ENCODE peak calls at places on chromosome 19, in seven cellular contexts. I is heart left ventricle, R is heart right ventricle, E is mucosa of descending colon, L is skeletal muscle cell, N is breast epithelium, P is kidney. S is an unnamed sample.

GRCh38 chr19:50412419-50412818 is 6.3 kb upstream of the SPIB start:
- DNase-seq in P (no peak), E (no peak), R (no peak), L (no peak), N (no peak), I (no peak), S (no peak)

GRCh38 chr19:53881482-53882390 is at the start of gene PRKCG:
- DNase-seq in E (peak; percentile 76), L (no peak), R (peak; percentile 43), N (no peak), I (peak; percentile 78), P (peak; percentile 77), S (no peak)

GRCh38 chr19:13841339-13842293 is 35.3 kb upstream of the NANOS3 start:
- DNase-seq in R (no peak), I (no peak), N (peak; percentile 91), L (no peak), P (peak; percentile 93), E (peak; percentile 86), S (peak; percentile 77)

GRCh38 chr19:32372726-32373613 is 27.6 kb downstream of the ZNF507 start:
- DNase-seq in I (no peak), L (no peak), P (no peak), N (no peak), E (no peak), R (no peak), S (no peak)

GRCh38 chr19:7554990-7555864 is 19.7 kb downstream of the PNPLA6 start:
- DNase-seq in E (peak; percentile 70), L (no peak), I (no peak), N (no peak), P (no peak), R (no peak), S (no peak)

GRCh38 chr19:35139618-35139943 is 957 bp downstream of the FXYD1 start:
- DNase-seq in I (no peak), P (no peak), E (no peak), L (no peak), R (no peak), N (no peak), S (no peak)

GRCh38 chr19:29001922-29002247 is 211.1 kb downstream of the UQCRFS1 start:
- DNase-seq in R (no peak), L (no peak), N (no peak), P (no peak), I (no peak), E (no peak), S (no peak)

GRCh38 chr19:49182848-49183375 is 25.3 kb downstream of the TRPM4 start:
- DNase-seq in N (no peak), L (no peak), I (no peak), P (no peak), E (peak; percentile 39), R (no peak), S (no peak)

GRCh38 chr19:8429826-8430225 is 14.9 kb upstream of the HNRNPM start:
- DNase-seq in R (no peak), E (no peak), I (no peak), L (no peak), P (no peak), N (no peak), S (no peak)

GRCh38 chr19:33472696-33473624 is 48.6 kb downstream of the PEPD start:
- DNase-seq in P (no peak), E (no peak), I (no peak), R (no peak), L (peak; percentile 86), N (no peak), S (no peak)

GRCh38 chr19:5000120-5000611 is 31.3 kb downstream of the KDM4B start:
- DNase-seq in P (no peak), L (no peak), N (no peak), E (no peak), R (no peak), I (no peak), S (no peak)

GRCh38 chr19:42281175-42282035 is 12.4 kb downstream of the CIC start:
- DNase-seq in L (no peak), I (no peak), P (peak; percentile 89), R (peak; percentile 73), N (peak; percentile 83), E (peak; percentile 52), S (peak; percentile 78)

GRCh38 chr19:18893573-18894253 is 2.2 kb downstream of the CERS1 start:
- DNase-seq in I (no peak), N (no peak), R (no peak), L (no peak), P (no peak), E (no peak), S (no peak)

GRCh38 chr19:49272204-49272603 is 52.8 kb downstream of the SLC6A16 start:
- DNase-seq in N (no peak), L (peak; percentile 37), R (no peak), P (no peak), I (no peak), E (no peak), S (no peak)

GRCh38 chr19:29487432-29487831 is 38.4 kb upstream of the VSTM2B start:
- DNase-seq in L (no peak), R (no peak), N (no peak), P (no peak), E (no peak), I (no peak), S (no peak)

GRCh38 chr19:49387936-49388372 is at the start of gene KASH5:
- DNase-seq in I (peak; percentile 93), N (peak; percentile 75), E (peak; percentile 89), L (no peak), P (peak; percentile 96), R (peak; percentile 86), S (peak; percentile 44)

GRCh38 chr19:18074192-18074591 is 12.5 kb downstream of the IL12RB1 start:
- DNase-seq in R (no peak), L (no peak), E (no peak), P (no peak), N (no peak), I (no peak), S (no peak)

GRCh38 chr19:11375143-11375948 is 880 bp downstream of the SWSAP1 start:
- DNase-seq in N (peak; percentile 56), I (peak; percentile 73), E (peak; percentile 75), L (no peak), P (peak; percentile 91), R (peak; percentile 53), S (peak; percentile 41)

GRCh38 chr19:11374449-11375142 is at the start of gene SWSAP1:
- DNase-seq in L (peak; percentile 98), E (peak; percentile 98), N (peak; percentile 100), I (peak; percentile 99), R (peak; percentile 98), P (peak; percentile 99), S (peak; percentile 99)

GRCh38 chr19:11378319-11379189 is 4.1 kb downstream of the SWSAP1 start:
- DNase-seq in E (peak; percentile 62), P (peak; percentile 84), N (no peak), I (no peak), R (peak; percentile 56), L (peak; percentile 58), S (peak; percentile 57)

GRCh38 chr19:11377756-11378155 is 3.3 kb downstream of the SWSAP1 start:
- DNase-seq in E (no peak), N (no peak), R (no peak), I (no peak), P (no peak), L (no peak), S (no peak)

GRCh38 chr19:11377237-11377636 is 2.8 kb downstream of the SWSAP1 start:
- DNase-seq in R (no peak), L (peak; percentile 69), I (no peak), E (no peak), P (no peak), N (no peak), S (peak; percentile 54)
- H3K4me3 ChIP-seq in R (no peak overlapping the region), L (no peak overlapping the region), I (no peak overlapping the region), E (no peak overlapping the region), P (peak overlapping the region; percentile 32), N (no peak overlapping the region), S (no peak overlapping the region)

DNA sequence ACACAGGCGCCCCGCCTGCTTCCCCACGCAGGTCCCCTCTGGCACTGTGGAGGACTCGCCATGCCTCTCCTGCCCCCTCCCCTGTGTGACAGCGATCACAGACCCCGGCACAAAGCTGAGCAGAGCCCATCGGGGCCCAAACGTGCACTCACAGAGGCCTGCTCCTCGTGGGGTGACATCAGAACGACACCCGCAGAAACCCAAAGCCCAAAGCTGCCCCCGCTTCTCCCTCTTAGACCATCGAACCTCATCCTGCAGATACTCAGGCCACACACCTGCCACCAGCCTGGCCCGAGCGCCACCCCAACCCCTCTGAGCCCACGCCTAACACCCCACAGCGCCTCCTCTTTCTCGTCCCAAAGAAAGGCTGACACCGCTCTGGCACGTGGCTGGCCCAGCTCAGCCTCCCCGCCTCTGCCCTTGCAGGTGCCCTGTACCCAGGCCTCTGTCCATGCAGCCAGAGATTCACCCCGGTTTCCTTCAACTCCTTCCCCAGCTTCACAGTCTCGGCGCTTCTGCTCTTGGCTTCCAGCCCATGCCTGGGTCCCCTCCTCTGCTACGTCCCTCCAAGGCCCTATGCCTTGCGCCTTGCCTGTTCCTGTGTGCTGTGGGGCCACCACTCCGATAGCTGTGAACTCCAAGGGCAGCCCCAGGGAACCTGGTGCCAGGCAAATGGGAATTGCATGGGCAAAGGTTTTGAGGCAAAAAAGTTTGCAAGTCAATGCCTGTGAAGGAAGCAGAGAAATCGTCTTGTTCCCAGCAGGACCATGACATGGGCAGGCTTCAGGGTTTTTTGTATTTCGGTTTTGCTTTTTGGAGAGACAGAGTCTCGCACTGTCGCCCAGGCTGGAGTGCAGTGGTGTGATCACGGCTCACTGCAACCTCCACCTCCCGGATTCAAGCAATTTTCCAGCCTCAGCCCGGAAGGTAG is 833 bp upstream of the CBARP start:
- DNase-seq in R (no peak), L (no peak), P (no peak), E (no peak), N (no peak), I (no peak), S (no peak)
- H3K4me3 ChIP-seq in R (no peak overlapping the region), L (peak overlapping the region; percentile 38), P (no peak overlapping the region), E (no peak overlapping the region), N (peak overlapping the region; percentile 20), I (peak overlapping the region; percentile 43), S (peak overlapping the region; percentile 48)

GRCh38 chr19:40054632-40055031 is 1.4 kb downstream of the ZNF780B start:
- DNase-seq in N (no peak), L (no peak), E (no peak), R (no peak), P (no peak), I (no peak), S (no peak)
- H3K4me3 ChIP-seq in N (no peak overlapping the region), L (no peak overlapping the region), E (no peak overlapping the region), R (no peak overlapping the region), P (peak overlapping the region; percentile 21), I (peak overlapping the region; percentile 70), S (no peak overlapping the region)

GRCh38 chr19:38856813-38857212 is 7.0 kb upstream of the HNRNPL start:
- DNase-seq in R (no peak), N (no peak), I (no peak), L (no peak), P (no peak), E (no peak), S (no peak)
- H3K4me3 ChIP-seq in R (no peak overlapping the region), N (no peak overlapping the region), I (no peak overlapping the region), L (no peak overlapping the region), P (no peak overlapping the region), E (no peak overlapping the region), S (no peak overlapping the region)

GRCh38 chr19:45615795-45616708 is 14.0 kb upstream of the GPR4 start:
- DNase-seq in E (peak; percentile 94), I (peak; percentile 88), R (peak; percentile 81), P (peak; percentile 93), N (no peak), L (peak; percentile 60), S (peak; percentile 69)
- H3K4me3 ChIP-seq in E (no peak overlapping the region), I (peak overlapping the region; percentile 33), R (no peak overlapping the region), P (no peak overlapping the region), N (no peak overlapping the region), L (no peak overlapping the region), S (no peak overlapping the region)

GRCh38 chr19:11541238-11541637 is 2.6 kb downstream of the CNN1 start:
- DNase-seq in N (no peak), L (no peak), R (no peak), E (no peak), P (no peak), I (no peak), S (no peak)
- H3K4me3 ChIP-seq in N (no peak overlapping the region), L (no peak overlapping the region), R (no peak overlapping the region), E (no peak overlapping the region), P (no peak overlapping the region), I (no peak overlapping the region), S (no peak overlapping the region)

S was measured in prostate gland.